ENCODE peak calls at places on chromosomes 6 and 20, in ten cellular contexts. One of them, this sample, is unnamed.

GRCh38 chr6:54473328-54473727 is 165.1 kb downstream of the TINAG start:
- DNase-seq in AML-193: no peak
- DNase-seq in activated T-helper 1 cell treated with anti-CD3 and anti-CD28 coated beads, Interleukin-2, amount 50 U/mL, for 16 hours: no peak
- DNase-seq in WTC11: no peak
- DNase-seq in T-helper 17 cell: no peak
- DNase-seq in stimulated activated CD4-positive, alpha-beta T cell treated with anti-CD3 and anti-CD28 coated beads, Interleukin-15, amount 100 ng/mL, for 1 hour: no peak
- DNase-seq in T-helper 2 cell treated with Interferon-gamma antibody and Interleukin-4, amounts not matched to agents 5 μg/mL and 100 μg/mL, for 36 hours: no peak
- DNase-seq in activated CD4-positive, alpha-beta T cell treated with anti-CD3 and anti-CD28 coated beads, Interleukin-2, amount 10 ng/mL, durations not matched to agents 7 days and 5 days: no peak
- DNase-seq in kidney glomerular epithelial cell: no peak
- DNase-seq in SJSA1: no peak
- DNase-seq in this sample: no peak

GRCh38 chr6:101462576-101462975 is 69.1 kb downstream of the GRIK2 start:
- DNase-seq in AML-193: no peak
- DNase-seq in activated T-helper 1 cell treated with anti-CD3 and anti-CD28 coated beads, Interleukin-2, amount 50 U/mL, for 16 hours: no peak
- DNase-seq in WTC11: no peak
- DNase-seq in T-helper 17 cell: no peak
- DNase-seq in stimulated activated CD4-positive, alpha-beta T cell treated with anti-CD3 and anti-CD28 coated beads, Interleukin-15, amount 100 ng/mL, for 1 hour: no peak
- DNase-seq in T-helper 2 cell treated with Interferon-gamma antibody and Interleukin-4, amounts not matched to agents 5 μg/mL and 100 μg/mL, for 36 hours: no peak
- DNase-seq in activated CD4-positive, alpha-beta T cell treated with anti-CD3 and anti-CD28 coated beads, Interleukin-2, amount 10 ng/mL, durations not matched to agents 7 days and 5 days: no peak
- DNase-seq in kidney glomerular epithelial cell: no peak
- DNase-seq in SJSA1: no peak
- DNase-seq in this sample: no peak

GRCh38 chr6:17086469-17086868 is 15.4 kb upstream of the STMND1 start:
- DNase-seq in AML-193: peak
- DNase-seq in activated T-helper 1 cell treated with anti-CD3 and anti-CD28 coated beads, Interleukin-2, amount 50 U/mL, for 16 hours: no peak
- DNase-seq in WTC11: peak
- DNase-seq in T-helper 17 cell: no peak
- DNase-seq in stimulated activated CD4-positive, alpha-beta T cell treated with anti-CD3 and anti-CD28 coated beads, Interleukin-15, amount 100 ng/mL, for 1 hour: no peak
- DNase-seq in T-helper 2 cell treated with Interferon-gamma antibody and Interleukin-4, amounts not matched to agents 5 μg/mL and 100 μg/mL, for 36 hours: no peak
- DNase-seq in activated CD4-positive, alpha-beta T cell treated with anti-CD3 and anti-CD28 coated beads, Interleukin-2, amount 10 ng/mL, durations not matched to agents 7 days and 5 days: peak
- DNase-seq in kidney glomerular epithelial cell: peak
- DNase-seq in SJSA1: peak
- DNase-seq in this sample: peak

GRCh38 chr6:161443868-161444267 is 170.0 kb upstream of the AGPAT4 start:
- DNase-seq in AML-193: no peak
- DNase-seq in activated T-helper 1 cell treated with anti-CD3 and anti-CD28 coated beads, Interleukin-2, amount 50 U/mL, for 16 hours: no peak
- DNase-seq in WTC11: peak
- DNase-seq in T-helper 17 cell: no peak
- DNase-seq in stimulated activated CD4-positive, alpha-beta T cell treated with anti-CD3 and anti-CD28 coated beads, Interleukin-15, amount 100 ng/mL, for 1 hour: no peak
- DNase-seq in T-helper 2 cell treated with Interferon-gamma antibody and Interleukin-4, amounts not matched to agents 5 μg/mL and 100 μg/mL, for 36 hours: no peak
- DNase-seq in activated CD4-positive, alpha-beta T cell treated with anti-CD3 and anti-CD28 coated beads, Interleukin-2, amount 10 ng/mL, durations not matched to agents 7 days and 5 days: no peak
- DNase-seq in kidney glomerular epithelial cell: peak
- DNase-seq in SJSA1: no peak
- DNase-seq in this sample: no peak

GRCh38 chr6:150485559-150486517 is 113.8 kb upstream of the PLEKHG1 start:
- DNase-seq in AML-193: no peak
- DNase-seq in activated T-helper 1 cell treated with anti-CD3 and anti-CD28 coated beads, Interleukin-2, amount 50 U/mL, for 16 hours: no peak
- DNase-seq in WTC11: no peak
- DNase-seq in T-helper 17 cell: no peak
- DNase-seq in stimulated activated CD4-positive, alpha-beta T cell treated with anti-CD3 and anti-CD28 coated beads, Interleukin-15, amount 100 ng/mL, for 1 hour: no peak
- DNase-seq in T-helper 2 cell treated with Interferon-gamma antibody and Interleukin-4, amounts not matched to agents 5 μg/mL and 100 μg/mL, for 36 hours: no peak
- DNase-seq in activated CD4-positive, alpha-beta T cell treated with anti-CD3 and anti-CD28 coated beads, Interleukin-2, amount 10 ng/mL, durations not matched to agents 7 days and 5 days: no peak
- DNase-seq in kidney glomerular epithelial cell: no peak
- DNase-seq in SJSA1: no peak
- DNase-seq in this sample: no peak

GRCh38 chr20:50380697-50381040 is 129.5 kb upstream of the PTPN1 start:
- DNase-seq in AML-193: no peak
- DNase-seq in activated T-helper 1 cell treated with anti-CD3 and anti-CD28 coated beads, Interleukin-2, amount 50 U/mL, for 16 hours: no peak
- DNase-seq in WTC11: no peak
- DNase-seq in T-helper 17 cell: no peak
- DNase-seq in stimulated activated CD4-positive, alpha-beta T cell treated with anti-CD3 and anti-CD28 coated beads, Interleukin-15, amount 100 ng/mL, for 1 hour: no peak
- DNase-seq in T-helper 2 cell treated with Interferon-gamma antibody and Interleukin-4, amounts not matched to agents 5 μg/mL and 100 μg/mL, for 36 hours: no peak
- DNase-seq in activated CD4-positive, alpha-beta T cell treated with anti-CD3 and anti-CD28 coated beads, Interleukin-2, amount 10 ng/mL, durations not matched to agents 7 days and 5 days: no peak
- DNase-seq in kidney glomerular epithelial cell: peak
- DNase-seq in SJSA1: peak
- DNase-seq in this sample: no peak

GRCh38 chr6:64034840-64035656 is 399.4 kb downstream of the PHF3 start:
- DNase-seq in AML-193: no peak
- DNase-seq in activated T-helper 1 cell treated with anti-CD3 and anti-CD28 coated beads, Interleukin-2, amount 50 U/mL, for 16 hours: no peak
- DNase-seq in WTC11: no peak
- DNase-seq in T-helper 17 cell: no peak
- DNase-seq in stimulated activated CD4-positive, alpha-beta T cell treated with anti-CD3 and anti-CD28 coated beads, Interleukin-15, amount 100 ng/mL, for 1 hour: no peak
- DNase-seq in T-helper 2 cell treated with Interferon-gamma antibody and Interleukin-4, amounts not matched to agents 5 μg/mL and 100 μg/mL, for 36 hours: no peak
- DNase-seq in activated CD4-positive, alpha-beta T cell treated with anti-CD3 and anti-CD28 coated beads, Interleukin-2, amount 10 ng/mL, durations not matched to agents 7 days and 5 days: no peak
- DNase-seq in kidney glomerular epithelial cell: no peak
- DNase-seq in SJSA1: no peak
- DNase-seq in this sample: no peak

GRCh38 chr20:46721476-46721875 is 12.0 kb downstream of the SLC2A10 start:
- DNase-seq in AML-193: no peak
- DNase-seq in activated T-helper 1 cell treated with anti-CD3 and anti-CD28 coated beads, Interleukin-2, amount 50 U/mL, for 16 hours: no peak
- DNase-seq in WTC11: no peak
- DNase-seq in T-helper 17 cell: no peak
- DNase-seq in stimulated activated CD4-positive, alpha-beta T cell treated with anti-CD3 and anti-CD28 coated beads, Interleukin-15, amount 100 ng/mL, for 1 hour: no peak
- DNase-seq in T-helper 2 cell treated with Interferon-gamma antibody and Interleukin-4, amounts not matched to agents 5 μg/mL and 100 μg/mL, for 36 hours: no peak
- DNase-seq in activated CD4-positive, alpha-beta T cell treated with anti-CD3 and anti-CD28 coated beads, Interleukin-2, amount 10 ng/mL, durations not matched to agents 7 days and 5 days: no peak
- DNase-seq in kidney glomerular epithelial cell: no peak
- DNase-seq in SJSA1: no peak
- DNase-seq in this sample: no peak

GRCh38 chr6:3388786-3389185 is 68.1 kb downstream of the SLC22A23 start:
- DNase-seq in AML-193: no peak
- DNase-seq in activated T-helper 1 cell treated with anti-CD3 and anti-CD28 coated beads, Interleukin-2, amount 50 U/mL, for 16 hours: no peak
- DNase-seq in WTC11: no peak
- DNase-seq in T-helper 17 cell: no peak
- DNase-seq in stimulated activated CD4-positive, alpha-beta T cell treated with anti-CD3 and anti-CD28 coated beads, Interleukin-15, amount 100 ng/mL, for 1 hour: no peak
- DNase-seq in T-helper 2 cell treated with Interferon-gamma antibody and Interleukin-4, amounts not matched to agents 5 μg/mL and 100 μg/mL, for 36 hours: no peak
- DNase-seq in activated CD4-positive, alpha-beta T cell treated with anti-CD3 and anti-CD28 coated beads, Interleukin-2, amount 10 ng/mL, durations not matched to agents 7 days and 5 days: no peak
- DNase-seq in kidney glomerular epithelial cell: no peak
- DNase-seq in SJSA1: no peak
- DNase-seq in this sample: no peak

GRCh38 chr6:25713802-25714201 is 40.7 kb upstream of the SLC17A4 start:
- DNase-seq in AML-193: no peak
- DNase-seq in activated T-helper 1 cell treated with anti-CD3 and anti-CD28 coated beads, Interleukin-2, amount 50 U/mL, for 16 hours: no peak
- DNase-seq in WTC11: no peak
- DNase-seq in T-helper 17 cell: no peak
- DNase-seq in stimulated activated CD4-positive, alpha-beta T cell treated with anti-CD3 and anti-CD28 coated beads, Interleukin-15, amount 100 ng/mL, for 1 hour: no peak
- DNase-seq in T-helper 2 cell treated with Interferon-gamma antibody and Interleukin-4, amounts not matched to agents 5 μg/mL and 100 μg/mL, for 36 hours: no peak
- DNase-seq in activated CD4-positive, alpha-beta T cell treated with anti-CD3 and anti-CD28 coated beads, Interleukin-2, amount 10 ng/mL, durations not matched to agents 7 days and 5 days: no peak
- DNase-seq in kidney glomerular epithelial cell: no peak
- DNase-seq in SJSA1: no peak
- DNase-seq in this sample: no peak

GRCh38 chr6:122154912-122155516 is 244.4 kb upstream of the HSF2 start:
- DNase-seq in AML-193: no peak
- DNase-seq in activated T-helper 1 cell treated with anti-CD3 and anti-CD28 coated beads, Interleukin-2, amount 50 U/mL, for 16 hours: no peak
- DNase-seq in WTC11: peak
- DNase-seq in T-helper 17 cell: no peak
- DNase-seq in stimulated activated CD4-positive, alpha-beta T cell treated with anti-CD3 and anti-CD28 coated beads, Interleukin-15, amount 100 ng/mL, for 1 hour: no peak
- DNase-seq in T-helper 2 cell treated with Interferon-gamma antibody and Interleukin-4, amounts not matched to agents 5 μg/mL and 100 μg/mL, for 36 hours: no peak
- DNase-seq in activated CD4-positive, alpha-beta T cell treated with anti-CD3 and anti-CD28 coated beads, Interleukin-2, amount 10 ng/mL, durations not matched to agents 7 days and 5 days: no peak
- DNase-seq in kidney glomerular epithelial cell: no peak
- DNase-seq in SJSA1: no peak
- DNase-seq in this sample: no peak

GRCh38 chr6:169800116-169800667 is 48.8 kb downstream of the ERMARD start:
- DNase-seq in AML-193: no peak
- DNase-seq in activated T-helper 1 cell treated with anti-CD3 and anti-CD28 coated beads, Interleukin-2, amount 50 U/mL, for 16 hours: no peak
- DNase-seq in WTC11: no peak
- DNase-seq in T-helper 17 cell: no peak
- DNase-seq in stimulated activated CD4-positive, alpha-beta T cell treated with anti-CD3 and anti-CD28 coated beads, Interleukin-15, amount 100 ng/mL, for 1 hour: no peak
- DNase-seq in T-helper 2 cell treated with Interferon-gamma antibody and Interleukin-4, amounts not matched to agents 5 μg/mL and 100 μg/mL, for 36 hours: no peak
- DNase-seq in activated CD4-positive, alpha-beta T cell treated with anti-CD3 and anti-CD28 coated beads, Interleukin-2, amount 10 ng/mL, durations not matched to agents 7 days and 5 days: no peak
- DNase-seq in kidney glomerular epithelial cell: no peak
- DNase-seq in SJSA1: no peak
- DNase-seq in this sample: no peak

GRCh38 chr6:10559492-10560150 is 38.5 kb downstream of the GCNT2 start:
- DNase-seq in AML-193: no peak
- DNase-seq in activated T-helper 1 cell treated with anti-CD3 and anti-CD28 coated beads, Interleukin-2, amount 50 U/mL, for 16 hours: no peak
- DNase-seq in WTC11: no peak
- DNase-seq in T-helper 17 cell: no peak
- DNase-seq in stimulated activated CD4-positive, alpha-beta T cell treated with anti-CD3 and anti-CD28 coated beads, Interleukin-15, amount 100 ng/mL, for 1 hour: no peak
- DNase-seq in T-helper 2 cell treated with Interferon-gamma antibody and Interleukin-4, amounts not matched to agents 5 μg/mL and 100 μg/mL, for 36 hours: no peak
- DNase-seq in activated CD4-positive, alpha-beta T cell treated with anti-CD3 and anti-CD28 coated beads, Interleukin-2, amount 10 ng/mL, durations not matched to agents 7 days and 5 days: no peak
- DNase-seq in kidney glomerular epithelial cell: no peak
- DNase-seq in SJSA1: no peak
- DNase-seq in this sample: no peak

GRCh38 chr6:138526822-138527235 is 27.5 kb upstream of the NHSL1 start:
- DNase-seq in AML-193: no peak
- DNase-seq in activated T-helper 1 cell treated with anti-CD3 and anti-CD28 coated beads, Interleukin-2, amount 50 U/mL, for 16 hours: no peak
- DNase-seq in WTC11: no peak
- DNase-seq in T-helper 17 cell: no peak
- DNase-seq in stimulated activated CD4-positive, alpha-beta T cell treated with anti-CD3 and anti-CD28 coated beads, Interleukin-15, amount 100 ng/mL, for 1 hour: no peak
- DNase-seq in T-helper 2 cell treated with Interferon-gamma antibody and Interleukin-4, amounts not matched to agents 5 μg/mL and 100 μg/mL, for 36 hours: no peak
- DNase-seq in activated CD4-positive, alpha-beta T cell treated with anti-CD3 and anti-CD28 coated beads, Interleukin-2, amount 10 ng/mL, durations not matched to agents 7 days and 5 days: no peak
- DNase-seq in kidney glomerular epithelial cell: no peak
- DNase-seq in SJSA1: no peak
- DNase-seq in this sample: no peak

GRCh38 chr6:157800420-157801237 is 22.4 kb upstream of the SNX9 start:
- DNase-seq in AML-193: peak
- DNase-seq in activated T-helper 1 cell treated with anti-CD3 and anti-CD28 coated beads, Interleukin-2, amount 50 U/mL, for 16 hours: no peak
- DNase-seq in WTC11: no peak
- DNase-seq in T-helper 17 cell: no peak
- DNase-seq in stimulated activated CD4-positive, alpha-beta T cell treated with anti-CD3 and anti-CD28 coated beads, Interleukin-15, amount 100 ng/mL, for 1 hour: no peak
- DNase-seq in T-helper 2 cell treated with Interferon-gamma antibody and Interleukin-4, amounts not matched to agents 5 μg/mL and 100 μg/mL, for 36 hours: peak
- DNase-seq in activated CD4-positive, alpha-beta T cell treated with anti-CD3 and anti-CD28 coated beads, Interleukin-2, amount 10 ng/mL, durations not matched to agents 7 days and 5 days: peak
- DNase-seq in kidney glomerular epithelial cell: peak
- DNase-seq in SJSA1: no peak
- DNase-seq in this sample: no peak

GRCh38 chr6:168348186-168348585 is 28.6 kb upstream of the DACT2 start:
- DNase-seq in AML-193: no peak
- DNase-seq in activated T-helper 1 cell treated with anti-CD3 and anti-CD28 coated beads, Interleukin-2, amount 50 U/mL, for 16 hours: no peak
- DNase-seq in WTC11: no peak
- DNase-seq in T-helper 17 cell: no peak
- DNase-seq in stimulated activated CD4-positive, alpha-beta T cell treated with anti-CD3 and anti-CD28 coated beads, Interleukin-15, amount 100 ng/mL, for 1 hour: no peak
- DNase-seq in T-helper 2 cell treated with Interferon-gamma antibody and Interleukin-4, amounts not matched to agents 5 μg/mL and 100 μg/mL, for 36 hours: no peak
- DNase-seq in activated CD4-positive, alpha-beta T cell treated with anti-CD3 and anti-CD28 coated beads, Interleukin-2, amount 10 ng/mL, durations not matched to agents 7 days and 5 days: no peak
- DNase-seq in kidney glomerular epithelial cell: no peak
- DNase-seq in SJSA1: no peak
- DNase-seq in this sample: no peak

GRCh38 chr6:148981515-148981914 is 234.7 kb downstream of the UST start:
- DNase-seq in AML-193: no peak
- DNase-seq in activated T-helper 1 cell treated with anti-CD3 and anti-CD28 coated beads, Interleukin-2, amount 50 U/mL, for 16 hours: no peak
- DNase-seq in WTC11: no peak
- DNase-seq in T-helper 17 cell: no peak
- DNase-seq in stimulated activated CD4-positive, alpha-beta T cell treated with anti-CD3 and anti-CD28 coated beads, Interleukin-15, amount 100 ng/mL, for 1 hour: no peak
- DNase-seq in T-helper 2 cell treated with Interferon-gamma antibody and Interleukin-4, amounts not matched to agents 5 μg/mL and 100 μg/mL, for 36 hours: no peak
- DNase-seq in activated CD4-positive, alpha-beta T cell treated with anti-CD3 and anti-CD28 coated beads, Interleukin-2, amount 10 ng/mL, durations not matched to agents 7 days and 5 days: no peak
- DNase-seq in kidney glomerular epithelial cell: no peak
- DNase-seq in SJSA1: no peak
- DNase-seq in this sample: no peak

GRCh38 chr6:134003542-134003951 is 48.9 kb downstream of the SLC2A12 start:
- DNase-seq in AML-193: no peak
- DNase-seq in activated T-helper 1 cell treated with anti-CD3 and anti-CD28 coated beads, Interleukin-2, amount 50 U/mL, for 16 hours: no peak
- DNase-seq in WTC11: no peak
- DNase-seq in T-helper 17 cell: no peak
- DNase-seq in stimulated activated CD4-positive, alpha-beta T cell treated with anti-CD3 and anti-CD28 coated beads, Interleukin-15, amount 100 ng/mL, for 1 hour: no peak
- DNase-seq in T-helper 2 cell treated with Interferon-gamma antibody and Interleukin-4, amounts not matched to agents 5 μg/mL and 100 μg/mL, for 36 hours: no peak
- DNase-seq in activated CD4-positive, alpha-beta T cell treated with anti-CD3 and anti-CD28 coated beads, Interleukin-2, amount 10 ng/mL, durations not matched to agents 7 days and 5 days: no peak
- DNase-seq in kidney glomerular epithelial cell: no peak
- DNase-seq in SJSA1: no peak
- DNase-seq in this sample: peak

GRCh38 chr6:118660218-118660569 is 8.8 kb upstream of the CEP85L start:
- DNase-seq in AML-193: no peak
- DNase-seq in activated T-helper 1 cell treated with anti-CD3 and anti-CD28 coated beads, Interleukin-2, amount 50 U/mL, for 16 hours: no peak
- DNase-seq in WTC11: no peak
- DNase-seq in T-helper 17 cell: peak
- DNase-seq in stimulated activated CD4-positive, alpha-beta T cell treated with anti-CD3 and anti-CD28 coated beads, Interleukin-15, amount 100 ng/mL, for 1 hour: no peak
- DNase-seq in T-helper 2 cell treated with Interferon-gamma antibody and Interleukin-4, amounts not matched to agents 5 μg/mL and 100 μg/mL, for 36 hours: no peak
- DNase-seq in activated CD4-positive, alpha-beta T cell treated with anti-CD3 and anti-CD28 coated beads, Interleukin-2, amount 10 ng/mL, durations not matched to agents 7 days and 5 days: peak
- DNase-seq in kidney glomerular epithelial cell: no peak
- DNase-seq in SJSA1: no peak
- DNase-seq in this sample: no peak

GRCh38 chr6:38052035-38052434 is 232.5 kb downstream of the ZFAND3 start:
- DNase-seq in AML-193: no peak
- DNase-seq in activated T-helper 1 cell treated with anti-CD3 and anti-CD28 coated beads, Interleukin-2, amount 50 U/mL, for 16 hours: no peak
- DNase-seq in WTC11: no peak
- DNase-seq in T-helper 17 cell: no peak
- DNase-seq in stimulated activated CD4-positive, alpha-beta T cell treated with anti-CD3 and anti-CD28 coated beads, Interleukin-15, amount 100 ng/mL, for 1 hour: no peak
- DNase-seq in T-helper 2 cell treated with Interferon-gamma antibody and Interleukin-4, amounts not matched to agents 5 μg/mL and 100 μg/mL, for 36 hours: no peak
- DNase-seq in activated CD4-positive, alpha-beta T cell treated with anti-CD3 and anti-CD28 coated beads, Interleukin-2, amount 10 ng/mL, durations not matched to agents 7 days and 5 days: no peak
- DNase-seq in kidney glomerular epithelial cell: no peak
- DNase-seq in SJSA1: no peak
- DNase-seq in this sample: no peak

GRCh38 chr6:29251741-29252140 is 49.8 kb upstream of the OR14J1 start:
- DNase-seq in AML-193: no peak
- DNase-seq in activated T-helper 1 cell treated with anti-CD3 and anti-CD28 coated beads, Interleukin-2, amount 50 U/mL, for 16 hours: no peak
- DNase-seq in WTC11: no peak
- DNase-seq in T-helper 17 cell: no peak
- DNase-seq in stimulated activated CD4-positive, alpha-beta T cell treated with anti-CD3 and anti-CD28 coated beads, Interleukin-15, amount 100 ng/mL, for 1 hour: no peak
- DNase-seq in T-helper 2 cell treated with Interferon-gamma antibody and Interleukin-4, amounts not matched to agents 5 μg/mL and 100 μg/mL, for 36 hours: no peak
- DNase-seq in activated CD4-positive, alpha-beta T cell treated with anti-CD3 and anti-CD28 coated beads, Interleukin-2, amount 10 ng/mL, durations not matched to agents 7 days and 5 days: no peak
- DNase-seq in kidney glomerular epithelial cell: no peak
- DNase-seq in SJSA1: no peak
- DNase-seq in this sample: no peak

GRCh38 chr20:21174425-21175239 is 48.8 kb downstream of the KIZ start:
- DNase-seq in AML-193: no peak
- DNase-seq in activated T-helper 1 cell treated with anti-CD3 and anti-CD28 coated beads, Interleukin-2, amount 50 U/mL, for 16 hours: no peak
- DNase-seq in WTC11: no peak
- DNase-seq in T-helper 17 cell: no peak
- DNase-seq in stimulated activated CD4-positive, alpha-beta T cell treated with anti-CD3 and anti-CD28 coated beads, Interleukin-15, amount 100 ng/mL, for 1 hour: no peak
- DNase-seq in T-helper 2 cell treated with Interferon-gamma antibody and Interleukin-4, amounts not matched to agents 5 μg/mL and 100 μg/mL, for 36 hours: no peak
- DNase-seq in activated CD4-positive, alpha-beta T cell treated with anti-CD3 and anti-CD28 coated beads, Interleukin-2, amount 10 ng/mL, durations not matched to agents 7 days and 5 days: no peak
- DNase-seq in kidney glomerular epithelial cell: no peak
- DNase-seq in SJSA1: no peak
- DNase-seq in this sample: no peak